ENCODE peak calls at places on chromosomes 5 and 9, in four cellular contexts. J, Q, Y and U are unnamed samples.
A peak's percentile ranks its signal among the peaks of the same experiment; 100 is the strongest.

GRCh38 chr9:109469646-109470358 is 28.3 kb downstream of the PTPN3 start:
- DNase-seq in J (peak; percentile 77), Q (peak; percentile 94), Y (peak; percentile 58), U (peak; percentile 80)

GRCh38 chr5:98933446-98934072 is 4.8 kb upstream of the CHD1 start:
- DNase-seq in J (no peak), Q (no peak), Y (no peak), U (no peak)

GRCh38 chr5:36928947-36929346 is 52.4 kb downstream of the NIPBL start:
- DNase-seq in J (peak; percentile 81), Q (no peak), Y (no peak), U (peak; percentile 86)

GRCh38 chr5:54040773-54041172 is 269.6 kb downstream of the ARL15 start:
- DNase-seq in J (no peak), Q (no peak), Y (no peak), U (no peak)

GRCh38 chr9:81824802-81825770 is 103.1 kb upstream of the SPATA31D4 start:
- DNase-seq in J (peak; percentile 48), Q (no peak), Y (no peak), U (no peak)

GRCh38 chr5:77076961-77077820 is 9.9 kb downstream of the ZBED3 start:
- DNase-seq in J (peak; percentile 49), Q (peak; percentile 84), Y (peak; percentile 42), U (peak; percentile 58)

GRCh38 chr5:144309265-144309664 is 138.6 kb downstream of the KCTD16 start:
- DNase-seq in J (peak; percentile 75), Q (no peak), Y (no peak), U (no peak)

GRCh38 chr5:167982-168660 is 23.2 kb upstream of the LRRC14B start:
- DNase-seq in J (peak; percentile 99), Q (no peak), Y (peak; percentile 9), U (peak; percentile 99)

GRCh38 chr5:176619203-176619568 is 9.2 kb upstream of the GPRIN1 start:
- DNase-seq in J (peak; percentile 82), Q (peak; percentile 91), Y (peak; percentile 56), U (peak; percentile 86)

GRCh38 chr5:126433708-126434107 is 10.5 kb downstream of the GRAMD2B start:
- DNase-seq in J (peak; percentile 55), Q (no peak), Y (no peak), U (peak; percentile 65)

GRCh38 chr5:168076561-168076991 is 214.9 kb upstream of the WWC1 start:
- DNase-seq in J (peak; percentile 41), Q (peak; percentile 57), Y (no peak), U (peak; percentile 13)